ENCODE peak calls at places on chromosome 17, in four cellular contexts. L is germinal center, S is progenitor cell of endocrine pancreas, J is breast epithelium. C is an unnamed sample.

GRCh38 chr17:36509272-36509985 is 22.9 kb downstream of the ZNHIT3 start:
- DNase-seq in L (no peak), J (no peak), S (no peak), C (no peak)

GRCh38 chr17:75262112-75262606 is 480 bp downstream of the MRPS7 start:
- DNase-seq in L (no peak), S (peak; percentile 20), J (no peak), C (no peak)

GRCh38 chr17:14699569-14700190 is 398.8 kb downstream of the HS3ST3B1 start:
- DNase-seq in S (no peak), J (no peak), L (no peak), C (no peak)

GRCh38 chr17:33390479-33391027 is 97.5 kb upstream of the ASIC2 start:
- DNase-seq in J (no peak), S (no peak), L (no peak), C (no peak)

GRCh38 chr17:58759522-58759921 is 3.9 kb downstream of the PPM1E start:
- DNase-seq in L (no peak), J (no peak), S (no peak), C (no peak)

GRCh38 chr17:17724307-17724921 is 43.2 kb downstream of the RAI1 start:
- DNase-seq in S (no peak), L (peak; percentile 63), J (no peak), C (no peak)

GRCh38 chr17:29514792-29515191 is 52.0 kb downstream of the ABHD15 start:
- DNase-seq in L (no peak), J (no peak), S (no peak), C (no peak)

GRCh38 chr17:44438634-44439033 is 49.2 kb upstream of the ITGA2B start:
- DNase-seq in J (no peak), S (no peak), L (no peak), C (peak; percentile 64)

GRCh38 chr17:49132699-49133364 is at the start of gene B4GALNT2:
- DNase-seq in J (no peak), L (no peak), S (peak; percentile 22), C (no peak)

GRCh38 chr17:59651346-59651745 is 31.7 kb downstream of the CLTC start:
- DNase-seq in J (no peak), L (no peak), S (no peak), C (no peak)

GRCh38 chr17:47808036-47808829 is 13.4 kb downstream of the OSBPL7 start:
- DNase-seq in J (no peak), S (no peak), L (no peak), C (no peak)

GRCh38 chr17:29844339-29845048 is 85.5 kb downstream of the SSH2 start:
- DNase-seq in S (no peak), J (no peak), L (no peak), C (no peak)

GRCh38 chr17:69870091-69870530 is 204.9 kb upstream of the KCNJ16 start:
- DNase-seq in L (no peak), J (no peak), S (no peak), C (no peak)

GRCh38 chr17:59105852-59106462 is 723 bp downstream of the TRIM37 start:
- DNase-seq in L (peak; percentile 67), S (peak; percentile 28), J (peak; percentile 51), C (peak; percentile 57)

GRCh38 chr17:65218261-65218660 is 81.1 kb downstream of the RGS9 start:
- DNase-seq in L (no peak), J (no peak), S (no peak), C (no peak)

GRCh38 chr17:28258347-28258887 is 60.6 kb upstream of the TMEM97 start:
- DNase-seq in J (no peak), L (no peak), S (no peak), C (no peak)

GRCh38 chr17:31739300-31739699 is 119.7 kb downstream of the COPRS start:
- DNase-seq in S (no peak), L (no peak), J (no peak), C (no peak)

GRCh38 chr17:82653651-82654528 is 5.6 kb upstream of the WDR45B start:
- DNase-seq in S (no peak), J (no peak), L (no peak), C (no peak)

GRCh38 chr17:40617678-40618240 is 29.9 kb downstream of the SMARCE1 start:
- DNase-seq in L (no peak), J (no peak), S (no peak), C (no peak)

GRCh38 chr17:17682293-17682736 is 1.1 kb downstream of the RAI1 start:
- DNase-seq in S (no peak), L (peak; percentile 79), J (no peak), C (peak; percentile 66)

C was measured in MM.1S.